ENCODE peak calls at places on chromosome 20, in nine cellular contexts. L is cardiac muscle cell, T is PC-3, Z is psoas muscle, W is ovary, F is OCI-LY7, O is brain microvascular endothelial cell, V is transverse colon, K is neural progenitor cell. U is an unnamed sample. For H3K36me3, the result is how much of the 10 kb centered on the place peaks cover.

GRCh38 chr20:32247957-32248497 is 29.4 kb upstream of the KIF3B start:
- DNase-seq in Z (no peak), O (no peak), L (no peak), W (no peak), F (no peak), K (no peak), T (no peak), V (no peak), U (no peak)

GRCh38 chr20:6708010-6708409 is 59.5 kb upstream of the BMP2 start:
- DNase-seq in L (peak), O (peak), F (no peak), K (peak), V (peak), T (peak), W (peak), Z (no peak), U (no peak)

GRCh38 chr20:19368351-19368750 is 155.9 kb downstream of the SLC24A3 start:
- DNase-seq in F (no peak), L (no peak), K (no peak), W (no peak), V (no peak), O (no peak), Z (no peak), T (no peak), U (no peak)

GRCh38 chr20:36856691-36857635 is 19.0 kb upstream of the TLDC2 start:
- DNase-seq in L (peak), K (no peak), W (no peak), F (peak), V (no peak), Z (no peak), T (peak), O (no peak), U (no peak)

GRCh38 chr20:51801220-51801991 is 915 bp downstream of the SALL4 start:
- DNase-seq in V (no peak), T (no peak), L (peak), K (peak), W (no peak), O (no peak), Z (no peak), F (no peak), U (no peak)

GRCh38 chr20:13131688-13132087 is 89.4 kb upstream of the ISM1 start:
- DNase-seq in W (no peak), T (no peak), V (no peak), Z (no peak), L (no peak), F (no peak), K (no peak), O (no peak), U (no peak)

GRCh38 chr20:38143646-38144554 is 21.2 kb downstream of the TGM2 start:
- DNase-seq in V (peak), O (peak), Z (peak), T (peak), F (no peak), K (no peak), W (no peak), L (peak), U (no peak)

GRCh38 chr20:309841-310644 is 12.7 kb downstream of the ZCCHC3 start:
- DNase-seq in F (peak), T (no peak), Z (peak), V (peak), L (peak), W (peak), O (peak), K (peak), U (peak)

GRCh38 chr20:53157443-53158408 is 185.6 kb downstream of the TSHZ2 start:
- DNase-seq in W (peak), V (peak), Z (peak), L (peak), T (peak), K (peak), F (peak), O (peak), U (peak)

GRCh38 chr20:19727251-19727847 is 30.7 kb upstream of the RIN2 start:
- DNase-seq in K (no peak), F (no peak), W (no peak), T (no peak), L (no peak), O (no peak), Z (no peak), V (no peak), U (no peak)

GRCh38 chr20:39605908-39606307 is 643.8 kb downstream of the DHX35 start:
- DNase-seq in Z (no peak), T (no peak), K (no peak), V (no peak), O (no peak), F (no peak), W (no peak), L (no peak), U (no peak)

GRCh38 chr20:8862092-8862491 is 206.8 kb upstream of the PLCB4 start:
- DNase-seq in T (no peak), L (no peak), V (no peak), W (no peak), F (no peak), K (no peak), Z (no peak), O (no peak), U (no peak)

GRCh38 chr20:4014031-4014474 is 1.3 kb downstream of the RNF24 start:
- DNase-seq in W (no peak), F (peak), Z (no peak), L (peak), T (peak), V (peak), O (peak), K (peak), U (no peak)

GRCh38 chr20:19888269-19888669 is 128.9 kb upstream of the NAA20 start:
- DNase-seq in L (no peak), W (no peak), F (no peak), O (no peak), V (peak), K (no peak), T (no peak), Z (no peak), U (no peak)

GRCh38 chr20:36988494-36988966 is 37.0 kb upstream of the SAMHD1 start:
- DNase-seq in K (no peak), F (peak), T (peak), Z (no peak), W (no peak), O (peak), V (no peak), L (peak), U (no peak)

GRCh38 chr20:45174434-45175364 is at the start of gene PI3:
- DNase-seq in F (no peak), Z (no peak), L (peak), W (no peak), K (no peak), O (no peak), T (peak), V (peak), U (no peak)

GRCh38 chr20:37218431-37218830 is 39.1 kb upstream of the MROH8 start:
- DNase-seq in L (peak), O (no peak), V (no peak), W (no peak), Z (no peak), F (no peak), T (no peak), K (no peak), U (no peak)

GRCh38 chr20:32396656-32397160 is 38.6 kb downstream of the ASXL1 start:
- DNase-seq in K (no peak), L (no peak), W (no peak), Z (no peak), V (no peak), O (no peak), F (no peak), T (no peak), U (no peak)

GRCh38 chr20:11585752-11586352 is 331.8 kb upstream of the BTBD3 start:
- DNase-seq in F (no peak), K (peak), W (no peak), Z (no peak), V (no peak), T (peak), O (peak), L (peak), U (no peak)
- TF ChIP-seq CTCF in F (peak), K (peak), W (no peak), Z (no peak), V (peak), T (peak), O (peak), L (peak), U (no peak)

DNA sequence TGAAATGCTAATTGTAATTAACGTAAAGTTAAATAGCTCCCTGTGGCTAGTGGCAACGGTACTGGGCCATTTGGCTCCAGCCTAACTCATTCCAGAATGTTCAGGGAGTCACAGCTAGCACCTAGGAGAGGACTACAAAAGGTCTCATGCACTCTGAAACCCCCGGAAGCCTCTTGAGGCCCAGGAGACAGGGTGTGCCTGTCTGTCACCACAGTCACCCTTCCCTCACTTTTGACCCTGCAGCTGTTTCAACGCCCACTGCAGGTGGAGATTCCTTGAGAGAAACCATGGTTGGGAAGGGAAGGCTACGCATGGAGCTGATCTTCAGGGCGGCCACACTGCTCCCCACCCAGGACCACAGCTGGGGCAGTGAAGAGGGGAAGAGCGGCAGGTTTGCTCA is 58.6 kb downstream of the SULF2 start:
- DNase-seq in L (no peak), F (peak), V (no peak), K (no peak), W (no peak), Z (no peak), O (no peak), T (no peak), U (no peak)
- H3K4me3 ChIP-seq in L (no peak), F (peak), V (no peak), K (no peak), W (no peak), Z (no peak), O (no peak), T (no peak), U (no peak)

GRCh38 chr20:34274694-34275093 is 28.5 kb downstream of the AHCY start:
- DNase-seq in Z (no peak), V (no peak), F (no peak), W (no peak), K (no peak), O (no peak), L (no peak), T (no peak), U (no peak)
- H3K36me3 ChIP-seq in Z (half or more), V (under half), F (half or more), W (under half), K (under half), O (under half), L (under half), T (under half), U (under half)

GRCh38 chr20:41440882-41441281 is 74.3 kb upstream of the EMILIN3 start:
- DNase-seq in V (no peak), T (no peak), O (no peak), W (no peak), L (no peak), Z (no peak), F (no peak), K (no peak), U (no peak)

GRCh38 chr20:41436679-41437078 is 70.1 kb upstream of the EMILIN3 start:
- DNase-seq in F (no peak), O (peak), T (peak), Z (no peak), W (no peak), V (no peak), L (peak), K (no peak), U (no peak)

GRCh38 chr20:41443667-41444066 is 77.0 kb upstream of the EMILIN3 start:
- DNase-seq in Z (no peak), W (no peak), T (no peak), K (no peak), L (no peak), F (no peak), V (no peak), O (no peak), U (peak)

GRCh38 chr20:41432620-41433602 is 66.3 kb upstream of the EMILIN3 start:
- DNase-seq in Z (no peak), W (no peak), O (no peak), V (no peak), L (no peak), T (no peak), K (no peak), F (no peak), U (no peak)

DNA sequence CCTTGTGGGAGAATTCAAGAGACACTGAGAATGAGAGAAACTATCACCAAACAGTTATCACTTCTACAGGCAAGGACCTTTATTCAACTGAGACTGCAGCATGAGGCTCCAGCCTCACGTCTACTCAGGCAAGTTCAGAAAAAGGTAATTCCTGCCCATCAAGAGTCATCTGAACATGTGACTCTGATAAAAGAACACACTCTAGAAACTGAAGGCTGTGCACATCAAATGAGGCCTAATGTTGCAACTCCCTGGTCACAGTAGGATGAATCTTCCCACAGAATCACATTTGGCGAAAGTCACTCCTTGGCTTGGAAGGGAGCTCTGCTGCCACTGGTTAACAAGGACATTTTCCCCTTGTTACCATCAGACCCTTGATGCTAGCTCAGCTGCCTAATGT is 71.2 kb upstream of the EMILIN3 start:
- DNase-seq in F (no peak), Z (no peak), T (no peak), W (no peak), V (no peak), O (peak), L (peak), K (no peak), U (no peak)
- TF ChIP-seq CTCF in F (no peak), Z (no peak), T (no peak), W (no peak), V (no peak), O (no peak), L (no peak), K (no peak), U (no peak)

DNA sequence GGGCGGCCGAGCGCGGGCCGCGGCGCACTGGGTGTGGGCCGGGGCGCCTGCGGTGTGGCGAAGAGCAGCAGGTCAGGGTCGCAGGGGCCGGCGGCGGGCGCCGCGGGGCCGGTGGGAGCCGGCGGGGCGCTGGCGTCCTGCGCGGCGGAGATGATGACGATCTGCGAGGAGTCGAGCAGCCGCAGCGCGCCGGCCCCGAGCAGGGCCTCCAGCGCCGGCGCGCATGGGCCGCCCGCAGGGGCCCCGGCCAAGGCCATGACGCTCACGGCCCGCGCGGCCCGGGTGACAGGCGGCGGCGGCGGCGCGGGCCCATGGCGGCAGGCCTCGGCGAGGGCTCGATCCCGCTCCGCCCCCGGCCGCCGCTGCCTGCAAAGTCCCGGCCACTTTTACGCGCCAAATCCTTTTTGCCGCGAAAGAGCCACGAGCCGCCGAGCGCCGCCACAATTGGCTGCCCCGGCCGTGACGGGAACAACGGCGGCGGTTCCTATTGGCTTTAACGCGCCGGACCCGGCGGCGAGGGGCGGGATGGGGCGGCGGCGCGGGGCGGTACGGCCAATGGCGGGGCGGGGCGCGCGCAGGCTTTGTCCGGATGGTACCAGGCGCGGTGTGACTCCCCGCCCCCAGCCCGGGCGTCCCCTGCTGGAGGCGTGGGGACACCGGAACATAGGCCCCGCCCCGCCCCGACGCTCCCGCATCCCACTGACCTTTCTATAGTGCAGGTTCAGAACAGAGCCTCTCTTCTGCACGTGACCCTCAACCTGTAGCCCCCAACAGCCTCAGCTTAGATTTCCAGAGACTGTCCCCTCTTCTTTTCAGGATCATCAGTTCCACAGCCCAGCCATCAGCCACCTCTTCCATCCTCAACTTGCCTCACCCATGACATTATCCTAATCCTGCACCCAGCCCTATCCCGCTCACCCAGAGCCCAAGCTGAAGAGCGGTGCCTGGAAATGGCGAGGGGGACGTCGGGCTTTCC is at the start of gene E2F1:
- DNase-seq in K (peak), T (peak), V (peak), W (peak), Z (peak), O (peak), L (peak), F (peak), U (peak)
- H3K4me3 ChIP-seq in K (peak), T (peak), V (no peak), W (peak), Z (peak), O (peak), L (peak), F (peak), U (peak)

GRCh38 chr20:35700625-35701148 is 1.5 kb downstream of the ROMO1 start:
- DNase-seq in V (no peak), O (no peak), L (no peak), Z (no peak), K (no peak), T (peak), F (no peak), W (no peak), U (no peak)
- H3K36me3 ChIP-seq in V (under half), O (under half), L (under half), Z (half or more), K (under half), T (under half), F (half or more), W (under half), U (under half)